ENCODE peak calls at places on chromosomes 11 and 22, in ten cellular contexts. P is pancreas; X is CD8-positive, alpha-beta T cell; L is AG09309; S is cardiac fibroblast; C is nephron progenitor cell; A is dorsolateral prefrontal cortex; D is epithelial cell of esophagus; R is Calu3; V is choroid plexus epithelial cell. T is an unnamed sample.

GRCh38 chr11:8792636-8793035 is 110.0 kb downstream of the RPL27A start:
- DNase-seq in P (no peak), X (no peak), L (no peak), S (no peak), C (no peak), A (no peak), D (no peak), R (no peak), V (no peak), T (no peak)

GRCh38 chr11:71116435-71117040 is 135.8 kb downstream of the SHANK2 start:
- DNase-seq in P (no peak), X (no peak), L (no peak), S (no peak), C (no peak), A (no peak), D (no peak), R (no peak), V (no peak), T (no peak)

GRCh38 chr11:66846671-66847091 is 3.4 kb downstream of the RCE1 start:
- DNase-seq in P (peak; percentile 12), X (no peak), L (no peak), S (no peak), C (no peak), A (no peak), D (peak; percentile 37), R (no peak), V (no peak), T (no peak)

GRCh38 chr22:23751441-23751996 is 607 bp upstream of the ZNF70 start:
- DNase-seq in P (no peak), X (no peak), L (no peak), S (peak; percentile 36), C (peak; percentile 41), A (no peak), D (no peak), R (peak; percentile 60), V (no peak), T (no peak)

GRCh38 chr11:73159981-73160777 is 18.1 kb upstream of the FCHSD2 start:
- DNase-seq in P (no peak), X (no peak), L (no peak), S (no peak), C (no peak), A (no peak), D (peak; percentile 15), R (no peak), V (no peak), T (no peak)

GRCh38 chr22:43970037-43970747 is 14.9 kb downstream of the SAMM50 start:
- DNase-seq in P (no peak), X (no peak), L (no peak), S (no peak), C (no peak), A (no peak), D (no peak), R (no peak), V (peak; percentile 34), T (no peak)

GRCh38 chr11:15836801-15837200 is 519.5 kb downstream of the SOX6 start:
- DNase-seq in P (no peak), X (no peak), L (no peak), S (no peak), C (no peak), A (no peak), D (no peak), R (no peak), V (no peak), T (no peak)

GRCh38 chr11:128518493-128519207 is 68.7 kb downstream of the ETS1 start:
- DNase-seq in P (no peak), X (no peak), L (no peak), S (peak; percentile 45), C (no peak), A (no peak), D (no peak), R (no peak), V (peak; percentile 54), T (no peak)

DNA sequence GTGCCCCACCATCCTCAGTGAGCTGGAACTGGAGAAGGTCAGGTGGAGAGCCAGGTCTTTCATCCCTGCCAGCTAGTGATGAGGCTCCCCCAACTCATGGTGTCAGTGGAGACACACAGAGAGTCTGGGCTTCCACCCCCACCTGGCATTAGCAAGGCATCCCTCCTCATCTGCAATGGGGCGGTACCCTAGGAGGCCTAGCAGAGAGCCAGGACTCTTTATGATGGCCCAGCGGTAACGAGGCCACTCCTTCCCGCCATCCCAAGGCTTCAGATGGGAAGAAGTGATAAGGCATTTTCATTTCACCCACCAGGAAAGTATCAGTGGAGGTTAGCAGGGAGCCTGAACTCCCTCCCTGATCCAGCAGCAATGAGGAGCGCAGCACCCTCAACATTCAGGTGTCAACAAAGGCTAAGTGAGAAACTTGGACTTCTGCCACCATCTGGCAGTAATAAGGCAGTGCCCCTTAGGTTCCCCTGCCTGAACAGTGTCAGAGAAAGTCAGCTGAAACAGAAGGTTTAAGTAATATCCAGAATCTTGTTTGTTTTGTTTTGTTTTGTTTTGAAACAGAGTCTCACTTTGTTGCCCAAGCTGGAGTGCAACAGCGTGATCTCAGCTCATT is 40.5 kb upstream of the FBLN1 start:
- DNase-seq in P (no peak), X (no peak), L (no peak), S (no peak), C (no peak), A (no peak), D (no peak), R (no peak), V (no peak), T (no peak)
- TF ChIP-seq CTCF in P (no peak), X (no peak), L (no peak), S (no peak), C (peak; percentile 38), A (no peak), D (no peak), R (no peak), V (no peak), T (no peak)

GRCh38 chr22:42277232-42277753 is 6.8 kb upstream of the TCF20 start:
- DNase-seq in P (no peak), X (no peak), L (no peak), S (no peak), C (no peak), A (no peak), D (no peak), R (no peak), V (no peak), T (no peak)

GRCh38 chr22:42279425-42280020 is 9.1 kb upstream of the TCF20 start:
- DNase-seq in P (no peak), X (no peak), L (no peak), S (no peak), C (no peak), A (no peak), D (peak; percentile 39), R (no peak), V (no peak), T (no peak)

GRCh38 chr22:42280140-42280539 is 9.7 kb upstream of the TCF20 start:
- DNase-seq in P (no peak), X (no peak), L (no peak), S (no peak), C (no peak), A (no peak), D (no peak), R (no peak), V (no peak), T (no peak)

GRCh38 chr22:42275970-42276369 is 5.5 kb upstream of the TCF20 start:
- DNase-seq in P (no peak), X (no peak), L (no peak), S (no peak), C (no peak), A (no peak), D (peak; percentile 51), R (no peak), V (peak; percentile 13), T (no peak)

DNA sequence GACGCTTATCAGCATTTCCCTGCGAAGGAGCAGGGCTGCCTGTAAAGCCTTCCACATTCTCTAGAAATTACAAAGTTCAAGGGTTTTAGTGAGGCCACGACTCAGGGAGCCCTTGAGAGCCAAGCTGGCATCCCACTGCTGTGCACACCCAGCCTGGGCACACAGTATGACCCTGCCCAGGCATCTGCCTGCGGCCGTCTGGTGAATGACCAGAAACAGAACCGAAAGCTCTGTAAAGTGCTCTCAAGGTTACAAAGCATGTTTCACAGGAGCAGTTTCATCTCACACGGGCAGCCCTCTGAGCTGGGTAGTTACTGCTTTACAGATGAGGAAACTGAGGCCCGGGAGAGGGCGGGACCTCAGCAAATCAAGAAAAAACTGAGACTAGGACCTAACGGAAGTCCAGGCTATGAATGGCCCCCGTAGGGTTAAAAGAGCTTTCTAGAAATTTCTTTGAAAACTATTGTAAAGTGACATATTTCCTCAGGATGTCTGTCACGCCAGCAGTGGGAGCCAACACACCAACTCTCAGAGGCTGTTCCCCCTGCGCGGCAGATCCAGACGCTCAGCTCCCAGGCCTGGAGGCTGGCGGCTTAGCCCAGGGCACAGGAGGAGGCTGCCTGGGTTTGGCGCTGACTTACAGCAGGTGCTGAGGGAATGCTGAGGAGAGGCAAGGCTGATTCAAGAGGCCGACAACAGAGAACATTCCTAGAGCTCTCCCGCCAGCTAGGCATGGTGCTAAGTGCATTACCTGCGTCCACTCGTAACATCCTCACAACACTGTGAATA is 7.7 kb upstream of the TCF20 start:
- DNase-seq in P (no peak), X (no peak), L (no peak), S (peak; percentile 13), C (no peak), A (no peak), D (peak; percentile 37), R (no peak), V (peak; percentile 30), T (no peak)
- TF ChIP-seq CTCF in P (no peak), X (no peak), L (peak; percentile 13), S (peak; percentile 2), C (no peak), A (peak; percentile 56), D (peak; percentile 47), R (no peak), V (peak; percentile 49), T (peak; percentile 6)

GRCh38 chr11:18013790-18014507 is 1.1 kb upstream of the SERGEF start:
- DNase-seq in P (no peak), X (no peak), L (no peak), S (peak; percentile 2), C (peak; percentile 5), A (no peak), D (peak; percentile 11), R (no peak), V (peak; percentile 12), T (no peak)
- TF ChIP-seq CTCF in P (no peak), X (no peak), L (no peak), S (no peak), C (no peak), A (no peak), D (no peak), R (no peak), V (no peak), T (no peak)

DNA sequence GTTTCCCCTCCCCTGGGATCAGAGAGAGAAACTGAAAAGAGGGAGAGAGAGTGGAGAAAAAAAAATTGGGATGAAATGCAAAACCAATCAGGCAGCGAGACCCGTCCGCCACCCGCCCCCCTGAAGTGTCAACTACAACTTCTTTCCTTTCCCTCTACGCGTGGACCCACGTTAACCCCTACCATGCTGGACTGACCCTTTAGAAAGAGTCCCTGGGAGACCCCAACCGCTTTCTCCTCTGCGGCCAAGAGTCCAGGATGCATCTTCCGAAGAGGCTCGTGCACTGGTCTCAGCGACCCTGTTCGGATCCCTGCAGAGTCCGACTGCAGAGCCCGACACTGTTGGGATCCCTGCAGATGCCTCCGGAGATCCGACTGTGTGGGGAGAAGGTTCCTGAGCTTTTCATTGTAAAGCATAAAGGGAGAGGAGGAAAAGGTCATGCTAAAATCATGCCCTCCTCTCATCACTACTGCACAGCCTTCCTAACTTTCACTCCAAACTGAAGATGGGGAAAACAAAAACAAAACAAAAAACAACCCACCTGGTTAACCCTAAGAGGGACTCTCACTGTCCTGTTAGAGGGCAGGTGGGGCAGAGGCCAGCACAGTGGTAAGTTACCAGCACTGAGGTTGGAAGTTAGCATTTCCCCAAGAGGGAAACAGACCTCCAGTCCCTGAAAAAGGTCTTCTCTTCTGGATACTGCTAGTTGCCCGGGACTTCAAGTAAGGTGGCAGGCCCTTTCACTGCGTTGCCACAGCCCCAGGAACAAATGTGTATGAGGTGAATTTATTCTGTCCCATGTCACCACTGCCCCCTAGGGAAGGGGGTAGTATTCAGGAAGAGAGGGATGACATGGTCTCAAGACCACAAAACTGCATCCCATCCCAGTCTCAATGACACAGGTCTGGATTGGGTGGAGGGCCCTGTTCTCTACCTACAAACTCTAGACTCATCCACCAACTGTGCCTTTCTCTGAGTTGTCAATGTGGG is 578 bp upstream of the ADAMTS8 start:
- DNase-seq in P (no peak), X (no peak), L (no peak), S (no peak), C (no peak), A (no peak), D (no peak), R (no peak), V (no peak), T (no peak)
- TF ChIP-seq CTCF in P (no peak), X (no peak), L (no peak), S (no peak), C (no peak), A (no peak), D (no peak), R (no peak), V (no peak), T (no peak)

T was measured in AG09319.